ENCODE peak calls at places on chromosomes 7 and 10, in five cellular contexts. E, H, Q, C and R are unnamed samples.

GRCh38 chr7:131557521-131558385 is 1.3 kb upstream of the PODXL start:
- DNase-seq in E (no peak), H (no peak), Q (no peak), C (no peak), R (peak)

GRCh38 chr10:33487014-33487776 is 152.7 kb upstream of the NRP1 start:
- DNase-seq in E (no peak), H (no peak), Q (no peak), C (no peak), R (no peak)

GRCh38 chr7:132836746-132837145 is 245.1 kb downstream of the CHCHD3 start:
- DNase-seq in E (peak), H (no peak), Q (no peak), C (no peak), R (no peak)

GRCh38 chr10:15725603-15726002 is 5.9 kb upstream of the ITGA8 start:
- DNase-seq in E (peak), H (no peak), Q (no peak), C (peak), R (peak)

GRCh38 chr7:93921607-93922446 is at the start of gene GNG11:
- DNase-seq in E (peak), H (no peak), Q (peak), C (peak), R (no peak)

GRCh38 chr10:9786576-9786975 is 1231.1 kb upstream of the CELF2 start:
- DNase-seq in E (peak), H (no peak), Q (no peak), C (no peak), R (no peak)

GRCh38 chr7:124718032-124718766 is 47.4 kb downstream of the GPR37 start:
- DNase-seq in E (no peak), H (no peak), Q (no peak), C (no peak), R (no peak)

GRCh38 chr7:132440126-132440525 is 136.1 kb downstream of the PLXNA4 start:
- DNase-seq in E (no peak), H (no peak), Q (no peak), C (no peak), R (no peak)